ENCODE peak calls at places on chromosomes 3 and 15, in four cellular contexts. One of them, this sample, is unnamed. For H3K9me3, the result is how much of the 10 kb centered on the place peaks cover.

GRCh38 chr3:53255360-53255774 is 455 bp downstream of the TKT start:
- DNase-seq in HepG2: no peak
- DNase-seq in cardiac muscle cell: peak
- DNase-seq in Peyer's patch: peak
- DNase-seq in this sample: no peak

GRCh38 chr15:73915085-73915484 is 11.2 kb upstream of the LOXL1 start:
- DNase-seq in HepG2: no peak
- DNase-seq in cardiac muscle cell: no peak
- DNase-seq in Peyer's patch: no peak
- DNase-seq in this sample: no peak

GRCh38 chr3:187465503-187465902 is 97.3 kb downstream of the RTP4 start:
- DNase-seq in HepG2: no peak
- DNase-seq in cardiac muscle cell: no peak
- DNase-seq in Peyer's patch: no peak
- DNase-seq in this sample: peak

GRCh38 chr15:68658151-68658550 is 79.4 kb downstream of the CORO2B start:
- DNase-seq in HepG2: no peak
- DNase-seq in cardiac muscle cell: no peak
- DNase-seq in Peyer's patch: no peak
- DNase-seq in this sample: no peak

GRCh38 chr15:82040862-82041261 is 5.0 kb downstream of the MEX3B start:
- DNase-seq in HepG2: no peak
- DNase-seq in cardiac muscle cell: no peak
- DNase-seq in Peyer's patch: no peak
- DNase-seq in this sample: no peak

GRCh38 chr3:70291097-70291482 is 21.3 kb downstream of the MDFIC2 start:
- DNase-seq in HepG2: no peak
- DNase-seq in cardiac muscle cell: no peak
- DNase-seq in Peyer's patch: no peak
- DNase-seq in this sample: no peak

GRCh38 chr15:51803961-51804360 is 25.5 kb upstream of the TMOD3 start:
- DNase-seq in HepG2: no peak
- DNase-seq in cardiac muscle cell: no peak
- DNase-seq in Peyer's patch: no peak
- DNase-seq in this sample: no peak

GRCh38 chr3:33787328-33788009 is 11.0 kb upstream of the PDCD6IP start:
- DNase-seq in HepG2: peak
- DNase-seq in cardiac muscle cell: peak
- DNase-seq in Peyer's patch: peak
- DNase-seq in this sample: peak

GRCh38 chr15:68626739-68627138 is 47.9 kb downstream of the CORO2B start:
- DNase-seq in HepG2: no peak
- DNase-seq in cardiac muscle cell: no peak
- DNase-seq in Peyer's patch: no peak
- DNase-seq in this sample: no peak

GRCh38 chr3:16183601-16184270 is 9.3 kb downstream of the GALNT15 start:
- DNase-seq in HepG2: no peak
- DNase-seq in cardiac muscle cell: peak
- DNase-seq in Peyer's patch: no peak
- DNase-seq in this sample: no peak

GRCh38 chr3:73480187-73480672 is 144.5 kb downstream of the PDZRN3 start:
- DNase-seq in HepG2: no peak
- DNase-seq in cardiac muscle cell: peak
- DNase-seq in Peyer's patch: no peak
- DNase-seq in this sample: no peak

GRCh38 chr3:71358243-71358642 is 225.3 kb downstream of the FOXP1 start:
- DNase-seq in HepG2: no peak
- DNase-seq in cardiac muscle cell: no peak
- DNase-seq in Peyer's patch: no peak
- DNase-seq in this sample: no peak

GRCh38 chr3:192224634-192225033 is 502.7 kb downstream of the FGF12 start:
- DNase-seq in HepG2: no peak
- DNase-seq in cardiac muscle cell: no peak
- DNase-seq in Peyer's patch: no peak
- DNase-seq in this sample: no peak

GRCh38 chr3:143634427-143634826 is 213.8 kb downstream of the SLC9A9 start:
- DNase-seq in HepG2: no peak
- DNase-seq in cardiac muscle cell: no peak
- DNase-seq in Peyer's patch: no peak
- DNase-seq in this sample: no peak
- H3K9me3 ChIP-seq in HepG2: under half
- H3K9me3 ChIP-seq in cardiac muscle cell: under half
- H3K9me3 ChIP-seq in Peyer's patch: under half
- H3K9me3 ChIP-seq in this sample: under half

DNA sequence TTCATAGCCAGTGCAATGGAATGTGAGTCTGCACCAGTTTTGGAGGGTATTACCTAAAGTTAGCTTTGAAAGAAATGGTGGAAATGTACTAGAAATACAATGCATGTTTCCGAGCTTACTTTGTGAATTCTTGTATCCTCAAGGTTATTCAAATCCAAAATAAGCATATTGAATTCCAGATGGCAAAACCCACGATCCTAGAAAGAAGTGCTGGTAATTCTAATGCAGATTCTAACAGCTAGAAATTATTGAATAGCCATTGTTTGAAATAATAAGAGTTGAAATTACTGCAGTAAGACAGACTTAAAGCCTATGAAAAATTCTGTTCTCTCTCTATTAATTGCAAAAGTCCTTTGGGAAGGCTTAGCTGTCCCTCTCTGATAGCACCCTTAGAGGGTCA is 258.4 kb downstream of the CHL1 start:
- DNase-seq in HepG2: no peak
- DNase-seq in cardiac muscle cell: no peak
- DNase-seq in Peyer's patch: no peak
- DNase-seq in this sample: no peak
- H3K9me3 ChIP-seq in HepG2: half or more
- H3K9me3 ChIP-seq in cardiac muscle cell: under half
- H3K9me3 ChIP-seq in Peyer's patch: under half
- H3K9me3 ChIP-seq in this sample: under half

GRCh38 chr3:181213347-181213746 is 223.8 kb upstream of the DNAJC19 start:
- DNase-seq in HepG2: no peak
- DNase-seq in cardiac muscle cell: no peak
- DNase-seq in Peyer's patch: no peak
- DNase-seq in this sample: no peak

GRCh38 chr3:181210275-181210674 is 220.7 kb upstream of the DNAJC19 start:
- DNase-seq in HepG2: peak
- DNase-seq in cardiac muscle cell: peak
- DNase-seq in Peyer's patch: no peak
- DNase-seq in this sample: no peak

DNA sequence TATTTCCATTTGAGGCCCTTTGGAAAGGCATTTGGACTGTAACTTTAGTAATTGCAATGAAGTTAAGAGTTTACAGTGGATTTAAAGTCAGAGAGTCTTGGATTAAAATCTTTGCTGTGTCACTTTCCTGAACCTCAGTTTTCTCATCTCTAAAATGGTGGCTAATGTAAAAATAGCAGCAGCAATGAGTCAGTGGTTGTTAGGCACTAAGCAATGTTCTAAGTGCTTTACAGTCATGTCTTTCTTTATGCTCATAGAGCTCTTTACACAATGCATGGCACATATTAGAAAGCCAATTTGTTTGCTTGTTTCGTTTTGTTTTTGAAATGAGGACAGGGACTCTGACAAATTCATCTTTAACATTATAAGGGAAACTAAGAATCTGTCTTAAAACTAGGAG is 222.7 kb upstream of the DNAJC19 start:
- DNase-seq in HepG2: no peak
- DNase-seq in cardiac muscle cell: no peak
- DNase-seq in Peyer's patch: no peak
- DNase-seq in this sample: no peak
- H3K9me3 ChIP-seq in HepG2: under half
- H3K9me3 ChIP-seq in cardiac muscle cell: under half
- H3K9me3 ChIP-seq in Peyer's patch: under half
- H3K9me3 ChIP-seq in this sample: under half

DNA sequence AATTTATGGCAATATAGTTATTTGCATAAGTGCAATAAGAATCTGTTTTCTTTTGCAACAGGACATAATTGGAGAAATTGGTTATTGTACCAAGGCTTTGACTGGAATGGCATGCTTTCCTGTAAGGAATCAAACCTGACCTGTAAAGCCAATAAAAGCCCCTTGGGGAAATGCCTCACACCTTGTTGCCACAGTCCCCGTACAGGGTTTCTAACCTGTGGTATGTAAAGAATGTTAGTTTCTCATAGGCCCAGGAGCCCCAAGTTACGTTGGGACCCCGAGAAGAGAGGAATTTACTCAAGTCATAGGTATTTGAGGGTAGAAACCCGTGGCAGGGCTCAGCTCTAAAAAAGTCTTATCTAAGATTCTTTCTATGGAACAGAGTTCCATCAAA is 441.4 kb downstream of the IGSF11 start:
- DNase-seq in HepG2: no peak
- DNase-seq in cardiac muscle cell: no peak
- DNase-seq in Peyer's patch: no peak
- DNase-seq in this sample: no peak
- H3K9me3 ChIP-seq in HepG2: under half
- H3K9me3 ChIP-seq in cardiac muscle cell: under half
- H3K9me3 ChIP-seq in Peyer's patch: under half
- H3K9me3 ChIP-seq in this sample: under half

DNA sequence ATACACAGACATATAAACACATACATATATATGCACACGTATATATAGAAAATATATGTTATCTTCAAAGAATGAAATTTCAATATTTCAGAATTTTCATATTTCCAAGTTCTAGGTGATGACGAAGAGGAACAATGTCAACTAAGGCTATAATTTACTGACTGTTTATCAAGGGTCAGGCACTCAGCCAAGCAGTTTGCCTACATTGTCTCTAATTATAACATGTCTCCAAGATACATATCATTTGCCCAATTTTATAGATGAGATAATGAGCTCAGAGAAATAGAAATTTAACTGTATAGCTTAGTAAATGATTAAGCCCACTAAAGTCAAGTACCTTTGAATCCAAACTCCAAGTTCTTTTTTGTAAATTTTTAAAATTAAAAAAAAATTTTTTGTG is 99.9 kb upstream of the PLSCR4 start:
- DNase-seq in HepG2: no peak
- DNase-seq in cardiac muscle cell: no peak
- DNase-seq in Peyer's patch: no peak
- DNase-seq in this sample: no peak
- H3K9me3 ChIP-seq in HepG2: under half
- H3K9me3 ChIP-seq in cardiac muscle cell: under half
- H3K9me3 ChIP-seq in Peyer's patch: under half
- H3K9me3 ChIP-seq in this sample: under half

DNA sequence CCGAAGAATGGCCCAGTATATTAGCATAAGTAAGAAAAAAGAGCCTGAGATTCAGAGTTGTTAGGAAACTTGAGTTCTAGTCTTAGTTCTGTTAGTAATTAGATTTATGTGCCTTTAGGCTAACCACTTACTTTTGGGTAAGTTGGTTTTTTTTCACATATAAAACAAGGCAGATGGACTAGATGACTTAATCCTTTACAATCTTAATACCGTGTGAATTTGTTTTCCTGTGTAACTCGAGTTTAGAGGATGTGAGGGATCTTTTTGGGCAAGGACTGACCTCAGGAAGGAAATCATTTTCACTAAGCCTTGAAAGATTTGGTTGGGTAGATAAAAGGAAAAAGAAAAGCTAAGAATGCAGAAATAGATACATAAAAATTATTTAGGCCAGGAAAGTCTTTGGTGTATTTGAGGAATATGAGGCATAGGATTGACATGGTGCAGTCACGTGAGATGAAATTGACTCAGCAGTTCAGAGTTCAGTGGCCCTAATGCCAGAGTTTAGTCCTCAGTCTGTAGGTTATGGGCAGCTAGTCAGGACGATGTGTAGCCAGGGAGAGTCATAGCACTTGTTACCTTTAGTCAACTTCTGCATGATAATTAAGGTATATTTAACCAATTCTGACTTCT is 34.6 kb downstream of the PAK2 start:
- DNase-seq in HepG2: peak
- DNase-seq in cardiac muscle cell: peak
- DNase-seq in Peyer's patch: peak
- DNase-seq in this sample: no peak
- H3K9me3 ChIP-seq in HepG2: under half
- H3K9me3 ChIP-seq in cardiac muscle cell: under half
- H3K9me3 ChIP-seq in Peyer's patch: under half
- H3K9me3 ChIP-seq in this sample: under half

GRCh38 chr3:31654998-31655397 is 122.3 kb downstream of the STT3B start:
- DNase-seq in HepG2: no peak
- DNase-seq in cardiac muscle cell: no peak
- DNase-seq in Peyer's patch: no peak
- DNase-seq in this sample: no peak
- H3K9me3 ChIP-seq in HepG2: under half
- H3K9me3 ChIP-seq in cardiac muscle cell: under half
- H3K9me3 ChIP-seq in Peyer's patch: under half
- H3K9me3 ChIP-seq in this sample: under half

DNA sequence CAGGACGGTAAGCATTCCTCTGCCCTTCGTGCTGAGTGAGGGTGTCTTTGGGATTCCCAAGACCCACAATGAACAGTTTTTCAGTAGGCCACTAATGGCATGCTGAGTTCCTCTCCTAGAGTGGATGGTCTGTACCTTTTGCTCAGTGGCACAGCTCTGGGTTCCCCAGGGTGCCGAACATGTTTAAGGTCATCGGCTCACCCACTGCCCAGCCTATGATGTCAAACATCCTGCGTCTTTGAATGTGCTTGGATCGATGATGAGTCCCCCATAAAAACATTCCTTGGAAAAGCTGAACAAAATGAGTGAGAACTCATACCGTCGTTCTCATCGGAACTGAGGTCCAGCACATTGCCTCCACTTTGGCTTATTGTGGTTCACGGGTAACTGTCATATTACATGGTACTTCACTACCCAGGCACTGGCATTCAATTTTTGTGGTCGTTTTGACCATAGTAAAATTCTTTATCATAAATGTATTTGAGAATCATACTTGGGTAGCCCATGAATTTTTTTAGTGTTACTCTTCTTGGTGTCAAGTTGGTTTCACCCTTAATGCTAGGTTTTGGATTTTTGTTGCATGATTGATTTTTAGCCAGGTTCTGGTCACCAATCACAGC is 118.2 kb downstream of the SNRPN start:
- DNase-seq in HepG2: no peak
- DNase-seq in cardiac muscle cell: no peak
- DNase-seq in Peyer's patch: no peak
- DNase-seq in this sample: no peak
- H3K9me3 ChIP-seq in HepG2: half or more
- H3K9me3 ChIP-seq in cardiac muscle cell: under half
- H3K9me3 ChIP-seq in Peyer's patch: under half
- H3K9me3 ChIP-seq in this sample: under half

This sample was measured in iPS DF 6.9.